ENCODE peak calls at places on chromosomes 2 and 18, in four cellular contexts. T, G, Y and Z are unnamed samples.

GRCh38 chr2:70344195-70344594 is 42.3 kb upstream of the FAM136A start:
- DNase-seq in T (no peak), Y (no peak), G (no peak), Z (no peak)

GRCh38 chr2:85243101-85244072 is 84.4 kb downstream of the TGOLN2 start:
- DNase-seq in T (no peak), Y (peak), G (no peak), Z (no peak)

GRCh38 chr2:200702646-200703118 is 109.0 kb upstream of the BZW1 start:
- DNase-seq in G (no peak), Y (no peak), T (no peak), Z (no peak)

GRCh38 chr2:16671760-16672159 is 6.1 kb upstream of the CYRIA start:
- DNase-seq in G (no peak), Y (peak), T (no peak), Z (no peak)

GRCh38 chr2:10475811-10476660 is 27.9 kb upstream of the ODC1 start:
- DNase-seq in G (no peak), Y (no peak), T (no peak), Z (no peak)

GRCh38 chr2:195646424-195646823 is 10.6 kb upstream of the SLC39A10 start:
- DNase-seq in T (no peak), Y (no peak), G (no peak), Z (no peak)

GRCh38 chr2:86323273-86323672 is 14.2 kb downstream of the REEP1 start:
- DNase-seq in Y (no peak), T (no peak), G (no peak), Z (no peak)

GRCh38 chr2:135708159-135708558 is 33.5 kb upstream of the UBXN4 start:
- DNase-seq in Y (no peak), T (no peak), G (no peak), Z (no peak)

GRCh38 chr2:215728504-215729065 is 284.8 kb downstream of the MREG start:
- DNase-seq in G (peak), Y (peak), T (no peak), Z (peak)

GRCh38 chr18:35775887-35776286 is 194.3 kb downstream of the GALNT1 start:
- DNase-seq in G (peak), Y (peak), T (no peak), Z (peak)

GRCh38 chr2:30636311-30636710 is 170.9 kb downstream of the CAPN13 start:
- DNase-seq in Y (no peak), T (no peak), G (no peak), Z (no peak)

GRCh38 chr2:85893428-85894258 is 4.9 kb upstream of the ST3GAL5 start:
- DNase-seq in G (peak), T (peak), Y (peak), Z (peak)

GRCh38 chr2:101307503-101307902 is 998 bp downstream of the RNF149 start:
- DNase-seq in T (no peak), Y (peak), G (peak), Z (no peak)

GRCh38 chr2:239310401-239311061 is 90.3 kb downstream of the HDAC4 start:
- DNase-seq in Y (no peak), G (no peak), T (no peak), Z (no peak)